ENCODE peak calls at places on chromosomes 6 and 20, in seven cellular contexts. G, C, S, E, O, K and L are unnamed samples.

GRCh38 chr6:33779305-33779704 is 9.6 kb downstream of the LEMD2 start:
- DNase-seq in G (no peak), K (no peak), C (no peak), S (no peak), O (no peak), E (no peak), L (no peak)

GRCh38 chr6:125966569-125966968 is 10.0 kb downstream of the HINT3 start:
- DNase-seq in G (no peak), C (no peak), S (no peak), E (no peak), K (no peak), O (no peak), L (no peak)

GRCh38 chr6:6148192-6148815 is 141.6 kb upstream of the NRN1 start:
- DNase-seq in K (no peak), S (no peak), G (no peak), E (no peak), O (no peak), C (peak; percentile 72), L (no peak)

GRCh38 chr6:11900662-11901598 is 111.2 kb upstream of the HIVEP1 start:
- DNase-seq in S (no peak), G (no peak), K (no peak), O (no peak), E (no peak), C (no peak), L (no peak)

GRCh38 chr20:13552061-13552460 is 86.7 kb downstream of the TASP1 start:
- DNase-seq in K (no peak), E (no peak), O (no peak), C (no peak), G (no peak), S (peak; percentile 16), L (no peak)

GRCh38 chr20:58043122-58043865 is 185.2 kb downstream of the ANKRD60 start:
- DNase-seq in G (no peak), E (no peak), O (no peak), C (no peak), S (no peak), K (no peak), L (no peak)

GRCh38 chr20:4666001-4666470 is 55.7 kb upstream of the PRND start:
- DNase-seq in S (peak; percentile 73), G (no peak), K (no peak), C (no peak), E (no peak), O (no peak), L (peak; percentile 19)

GRCh38 chr20:49690899-49691620 is 22.6 kb downstream of the B4GALT5 start:
- DNase-seq in O (peak; percentile 71), G (no peak), S (peak; percentile 59), E (no peak), K (no peak), C (peak; percentile 83), L (no peak)

GRCh38 chr6:100078509-100078908 is 84.5 kb upstream of the MCHR2 start:
- DNase-seq in E (no peak), C (no peak), S (peak; percentile 36), O (peak; percentile 23), G (no peak), K (no peak), L (no peak)

GRCh38 chr6:139448998-139449610 is 74.7 kb upstream of the CITED2 start:
- DNase-seq in C (no peak), O (no peak), K (no peak), S (no peak), G (no peak), E (no peak), L (no peak)

GRCh38 chr20:43477634-43478033 is 19.9 kb downstream of the SRSF6 start:
- DNase-seq in O (no peak), G (no peak), E (no peak), K (no peak), S (no peak), C (no peak), L (no peak)

GRCh38 chr20:39356913-39357312 is 394.8 kb downstream of the DHX35 start:
- DNase-seq in E (no peak), K (no peak), C (no peak), O (no peak), S (no peak), G (no peak), L (no peak)

GRCh38 chr6:117976030-117976651 is 69.1 kb downstream of the SLC35F1 start:
- DNase-seq in G (peak; percentile 10), C (no peak), E (peak; percentile 21), O (peak; percentile 21), S (peak; percentile 60), K (no peak), L (no peak)

GRCh38 chr6:138541793-138542481 is 42.6 kb upstream of the NHSL1 start:
- DNase-seq in G (no peak), K (no peak), O (no peak), E (no peak), S (peak; percentile 40), C (no peak), L (no peak)

GRCh38 chr6:24215068-24215467 is 89.1 kb downstream of the NRSN1 start:
- DNase-seq in C (no peak), G (no peak), S (no peak), K (no peak), O (no peak), E (no peak), L (no peak)

GRCh38 chr20:38156888-38157634 is 8.0 kb downstream of the TGM2 start:
- DNase-seq in C (no peak), O (no peak), K (peak; percentile 74), S (peak; percentile 15), E (no peak), G (no peak), L (no peak)

GRCh38 chr20:62238569-62239277 is 402 bp downstream of the OSBPL2 start:
- DNase-seq in E (no peak), K (no peak), O (no peak), S (peak; percentile 13), G (peak; percentile 35), C (no peak), L (peak; percentile 40)

GRCh38 chr6:169784941-169785340 is 33.5 kb downstream of the ERMARD start:
- DNase-seq in O (peak; percentile 15), C (peak; percentile 22), K (no peak), S (no peak), E (no peak), G (no peak), L (no peak)